ENCODE peak calls at places on chromosomes 7 and 10, in four cellular contexts. U is endodermal cell, C is brain microvascular endothelial cell, I is MCF 10A. G is an unnamed sample.
A peak's percentile ranks its signal among the peaks of the same experiment; 100 is the strongest.

GRCh38 chr10:79088176-79088575 is 19.4 kb downstream of the ZMIZ1 start:
- DNase-seq in U (no peak), C (no peak), I (peak; percentile 69), G (no peak)

GRCh38 chr7:21076054-21076453 is 289.4 kb upstream of the SP8 start:
- DNase-seq in U (no peak), C (no peak), I (no peak), G (no peak)

GRCh38 chr10:84608126-84608525 is 279.7 kb downstream of the CCSER2 start:
- DNase-seq in U (no peak), C (no peak), I (no peak), G (no peak)

GRCh38 chr10:18880530-18880929 is 168.1 kb upstream of the MALRD1 start:
- DNase-seq in U (peak; percentile 73), C (no peak), I (no peak), G (no peak)

GRCh38 chr10:121041906-121042305 is 190.7 kb downstream of the WDR11 start:
- DNase-seq in U (no peak), C (no peak), I (no peak), G (no peak)

GRCh38 chr7:50952544-50952943 is 169.8 kb upstream of the GRB10 start:
- DNase-seq in U (no peak), C (no peak), I (peak; percentile 9), G (no peak)

GRCh38 chr7:27157717-27158431 is 1.4 kb upstream of the HOXA7 start:
- DNase-seq in U (peak; percentile 44), C (no peak), I (no peak), G (peak; percentile 7)

GRCh38 chr7:69198250-69198649 is 400.0 kb upstream of the AUTS2 start:
- DNase-seq in U (no peak), C (no peak), I (no peak), G (no peak)

GRCh38 chr7:143288836-143289235 is 685 bp downstream of the CASP2 start:
- DNase-seq in U (no peak), C (peak; percentile 11), I (peak; percentile 23), G (no peak)

GRCh38 chr10:43437141-43437860 is 390 bp downstream of the ZNF487 start:
- DNase-seq in U (no peak), C (no peak), I (no peak), G (peak; percentile 22)

GRCh38 chr10:69073731-69074130 is 14.2 kb upstream of the SRGN start:
- DNase-seq in U (no peak), C (no peak), I (no peak), G (no peak)

GRCh38 chr7:73521636-73522080 is 435 bp downstream of the BAZ1B start:
- DNase-seq in U (no peak), C (no peak), I (no peak), G (peak; percentile 40)

GRCh38 chr10:1598393-1599153 is 138.8 kb downstream of the ADARB2 start:
- DNase-seq in U (peak; percentile 46), C (no peak), I (no peak), G (no peak)

GRCh38 chr10:69241575-69241974 is 21.4 kb downstream of the HKDC1 start:
- DNase-seq in U (no peak), C (no peak), I (peak; percentile 46), G (peak; percentile 35)

GRCh38 chr7:123054357-123055133 is 59.0 kb upstream of the TAS2R16 start:
- DNase-seq in U (peak; percentile 79), C (no peak), I (peak; percentile 10), G (no peak)

GRCh38 chr7:56033671-56034432 is 17.4 kb downstream of the PSPH start:
- DNase-seq in U (peak; percentile 96), C (peak; percentile 53), I (peak; percentile 85), G (peak; percentile 75)

GRCh38 chr10:106942035-106942662 is 222.4 kb downstream of the SORCS1 start:
- DNase-seq in U (no peak), C (no peak), I (peak; percentile 50), G (no peak)

GRCh38 chr10:128863823-128864405 is 603.1 kb upstream of the MGMT start:
- DNase-seq in U (no peak), C (no peak), I (no peak), G (no peak)

GRCh38 chr10:131172433-131172832 is 139.1 kb downstream of the TCERG1L start:
- DNase-seq in U (no peak), C (no peak), I (no peak), G (no peak)

GRCh38 chr7:113698556-113699220 is 220.1 kb downstream of the PPP1R3A start:
- DNase-seq in U (no peak), C (peak; percentile 34), I (peak; percentile 49), G (peak; percentile 45)

GRCh38 chr10:46239247-46239646 is 47.5 kb upstream of the ANTXRL start:
- DNase-seq in U (no peak), C (no peak), I (no peak), G (no peak)

DNA sequence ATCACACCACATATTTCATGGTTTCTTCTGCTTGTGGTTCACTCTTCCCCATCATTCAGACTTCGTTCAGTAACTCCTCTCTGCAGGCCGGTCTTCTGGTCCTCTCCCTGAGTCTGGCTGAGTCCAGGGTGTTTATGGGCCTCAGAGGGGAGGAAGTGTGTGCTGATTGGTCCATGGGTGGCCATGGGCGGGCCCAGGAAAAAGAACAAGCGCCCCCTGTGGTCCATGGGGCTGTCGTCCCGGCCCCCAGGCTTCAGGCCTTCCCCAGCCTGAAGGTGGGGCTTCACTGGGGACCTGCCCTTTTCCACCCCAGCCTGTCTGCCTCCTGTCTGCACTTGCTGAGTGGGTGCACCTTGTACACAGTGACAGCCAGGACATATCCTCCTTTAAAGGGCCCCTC is 123.7 kb downstream of the VIPR2 start:
- DNase-seq in U (peak; percentile 91), C (no peak), I (no peak), G (no peak)
- TF ChIP-seq CTCF in U (peak; percentile 49), C (no peak), I (no peak), G (no peak)

GRCh38 chr7:36784991-36785940 is 61.0 kb upstream of the AOAH start:
- DNase-seq in U (no peak), C (no peak), I (no peak), G (no peak)
- TF ChIP-seq CTCF in U (no peak), C (no peak), I (no peak), G (no peak)

GRCh38 chr7:80053098-80053497 is 81.5 kb upstream of the GNAI1 start:
- DNase-seq in U (no peak), C (no peak), I (no peak), G (no peak)

GRCh38 chr7:80047032-80047431 is 87.6 kb upstream of the GNAI1 start:
- DNase-seq in U (no peak), C (no peak), I (no peak), G (no peak)

GRCh38 chr7:80044796-80045195 is 89.8 kb upstream of the GNAI1 start:
- DNase-seq in U (no peak), C (no peak), I (no peak), G (no peak)

DNA sequence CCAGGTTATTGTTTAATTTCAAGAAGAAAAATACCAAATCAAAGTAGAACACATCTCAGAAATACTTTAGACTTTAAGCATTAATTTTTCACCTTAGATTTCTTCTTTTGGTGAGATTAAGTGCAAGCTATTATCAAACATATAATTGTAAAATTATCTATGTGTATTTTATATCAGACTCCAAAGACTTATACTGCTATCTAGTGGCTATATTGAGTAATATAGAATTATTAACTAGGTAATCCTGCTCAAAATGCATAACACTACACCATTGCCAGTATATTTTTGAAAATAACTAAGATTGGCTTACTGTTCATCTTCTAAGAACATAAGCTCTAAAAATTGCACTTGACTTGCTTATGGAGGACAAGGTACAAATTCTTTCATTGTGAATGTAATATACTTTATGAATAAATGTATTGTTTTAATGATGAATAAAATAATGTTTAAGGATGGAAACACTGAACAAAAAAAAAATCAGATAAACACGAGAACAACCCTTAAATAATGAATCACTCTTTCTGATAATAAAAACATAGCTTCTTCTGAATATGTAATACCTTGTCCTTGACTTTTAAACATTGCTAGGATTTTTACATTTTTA is 86.7 kb upstream of the GNAI1 start:
- DNase-seq in U (no peak), C (no peak), I (no peak), G (no peak)
- TF ChIP-seq CTCF in U (peak; percentile 22), C (no peak), I (peak; percentile 33), G (no peak)

GRCh38 chr10:77963901-77964300 is 37.3 kb upstream of the DLG5 start:
- DNase-seq in U (no peak), C (no peak), I (no peak), G (no peak)

GRCh38 chr10:77967611-77968022 is 41.1 kb upstream of the DLG5 start:
- DNase-seq in U (no peak), C (no peak), I (no peak), G (no peak)

GRCh38 chr10:77961668-77962067 is 35.1 kb upstream of the DLG5 start:
- DNase-seq in U (no peak), C (no peak), I (no peak), G (no peak)

GRCh38 chr10:77962350-77963146 is 36.0 kb upstream of the DLG5 start:
- DNase-seq in U (no peak), C (no peak), I (no peak), G (no peak)

DNA sequence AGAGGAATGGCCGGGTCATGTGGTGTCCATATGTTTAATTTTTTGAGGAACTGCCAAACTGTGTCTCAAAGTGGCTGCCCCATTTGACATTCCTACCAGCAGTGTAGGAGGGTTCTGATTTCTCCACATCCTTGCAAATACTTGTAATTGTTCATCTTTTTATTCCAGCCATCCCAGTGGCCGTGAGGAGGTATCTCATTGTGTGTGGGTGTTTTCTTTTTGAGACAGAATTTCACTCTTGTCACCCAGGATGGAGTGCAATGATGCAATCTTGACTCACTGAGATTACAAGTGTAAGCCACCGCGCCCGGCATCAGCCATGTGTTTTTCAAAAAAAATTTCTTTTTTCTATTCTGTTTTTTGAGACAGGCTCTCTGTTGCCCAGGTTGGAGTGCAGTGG is 38.7 kb upstream of the DLG5 start:
- DNase-seq in U (no peak), C (peak; percentile 89), I (peak; percentile 76), G (peak; percentile 59)
- TF ChIP-seq CTCF in U (no peak), C (no peak), I (no peak), G (no peak)

G was measured in astrocyte of the spinal cord.